ENCODE peak calls at places on chromosome 19, in eight cellular contexts. One of them, this sample, is unnamed.

GRCh38 chr19:7771072-7771471 is 8.0 kb downstream of the CLEC4M start:
- DNase-seq in IMR-90: no peak
- DNase-seq in bronchial epithelial cell: no peak
- DNase-seq in psoas muscle: no peak
- DNase-seq in fibroblast of the aortic adventitia: no peak
- DNase-seq in brain microvascular endothelial cell: no peak
- DNase-seq in left lung: no peak
- DNase-seq in adrenal gland: no peak
- DNase-seq in this sample: no peak

GRCh38 chr19:35084078-35084762 is 31.4 kb upstream of the FXYD3 start:
- DNase-seq in adrenal gland: no peak
- DNase-seq in bronchial epithelial cell: no peak
- DNase-seq in fibroblast of the aortic adventitia: no peak
- DNase-seq in brain microvascular endothelial cell: no peak
- DNase-seq in left lung: peak; percentile 49
- DNase-seq in psoas muscle: no peak
- DNase-seq in IMR-90: no peak
- DNase-seq in this sample: no peak

GRCh38 chr19:34985249-34986022 is 14.7 kb upstream of the GRAMD1A start:
- DNase-seq in brain microvascular endothelial cell: no peak
- DNase-seq in fibroblast of the aortic adventitia: peak; percentile 41
- DNase-seq in psoas muscle: peak; percentile 51
- DNase-seq in left lung: no peak
- DNase-seq in adrenal gland: no peak
- DNase-seq in IMR-90: peak; percentile 24
- DNase-seq in bronchial epithelial cell: peak; percentile 22
- DNase-seq in this sample: no peak

GRCh38 chr19:39352549-39353285 is 10.5 kb downstream of the SAMD4B start:
- DNase-seq in brain microvascular endothelial cell: no peak
- DNase-seq in adrenal gland: no peak
- DNase-seq in IMR-90: no peak
- DNase-seq in left lung: no peak
- DNase-seq in fibroblast of the aortic adventitia: peak; percentile 17
- DNase-seq in bronchial epithelial cell: no peak
- DNase-seq in psoas muscle: no peak
- DNase-seq in this sample: no peak

GRCh38 chr19:54551950-54552912 is 21.4 kb upstream of the LILRA2 start:
- DNase-seq in psoas muscle: peak; percentile 30
- DNase-seq in fibroblast of the aortic adventitia: no peak
- DNase-seq in brain microvascular endothelial cell: no peak
- DNase-seq in bronchial epithelial cell: no peak
- DNase-seq in left lung: peak; percentile 87
- DNase-seq in adrenal gland: peak; percentile 24
- DNase-seq in IMR-90: no peak
- DNase-seq in this sample: no peak

GRCh38 chr19:10655457-10656312 is 1.5 kb downstream of the ILF3 start:
- DNase-seq in psoas muscle: no peak
- DNase-seq in bronchial epithelial cell: peak; percentile 34
- DNase-seq in fibroblast of the aortic adventitia: peak; percentile 23
- DNase-seq in brain microvascular endothelial cell: peak; percentile 41
- DNase-seq in left lung: no peak
- DNase-seq in adrenal gland: no peak
- DNase-seq in IMR-90: peak; percentile 44
- DNase-seq in this sample: no peak

GRCh38 chr19:38445362-38445761 is 11.9 kb downstream of the RYR1 start:
- DNase-seq in brain microvascular endothelial cell: no peak
- DNase-seq in psoas muscle: no peak
- DNase-seq in bronchial epithelial cell: no peak
- DNase-seq in adrenal gland: no peak
- DNase-seq in fibroblast of the aortic adventitia: no peak
- DNase-seq in left lung: no peak
- DNase-seq in IMR-90: no peak
- DNase-seq in this sample: no peak

GRCh38 chr19:49845433-49845832 is 5.5 kb upstream of the PTOV1 start:
- DNase-seq in fibroblast of the aortic adventitia: no peak
- DNase-seq in left lung: no peak
- DNase-seq in brain microvascular endothelial cell: no peak
- DNase-seq in adrenal gland: no peak
- DNase-seq in bronchial epithelial cell: no peak
- DNase-seq in IMR-90: peak; percentile 42
- DNase-seq in psoas muscle: no peak
- DNase-seq in this sample: no peak

GRCh38 chr19:14494910-14495677 is 833 bp downstream of the GIPC1 start:
- DNase-seq in left lung: no peak
- DNase-seq in fibroblast of the aortic adventitia: no peak
- DNase-seq in brain microvascular endothelial cell: no peak
- DNase-seq in adrenal gland: no peak
- DNase-seq in IMR-90: no peak
- DNase-seq in psoas muscle: no peak
- DNase-seq in bronchial epithelial cell: peak; percentile 70
- DNase-seq in this sample: no peak

GRCh38 chr19:19053508-19054314 is 10.1 kb upstream of the SLC25A42 start:
- DNase-seq in adrenal gland: peak; percentile 81
- DNase-seq in psoas muscle: peak; percentile 78
- DNase-seq in bronchial epithelial cell: no peak
- DNase-seq in brain microvascular endothelial cell: peak; percentile 6
- DNase-seq in left lung: peak; percentile 81
- DNase-seq in IMR-90: peak; percentile 48
- DNase-seq in fibroblast of the aortic adventitia: peak; percentile 61
- DNase-seq in this sample: no peak

GRCh38 chr19:36489920-36490415 is 607 bp upstream of the ZNF566 start:
- DNase-seq in fibroblast of the aortic adventitia: peak; percentile 97
- DNase-seq in adrenal gland: peak; percentile 88
- DNase-seq in brain microvascular endothelial cell: peak; percentile 96
- DNase-seq in psoas muscle: no peak
- DNase-seq in bronchial epithelial cell: no peak
- DNase-seq in left lung: peak; percentile 87
- DNase-seq in IMR-90: peak; percentile 95
- DNase-seq in this sample: peak; percentile 88

GRCh38 chr19:4525563-4526002 is 7.3 kb upstream of the PLIN4 start:
- DNase-seq in psoas muscle: no peak
- DNase-seq in adrenal gland: no peak
- DNase-seq in brain microvascular endothelial cell: no peak
- DNase-seq in left lung: no peak
- DNase-seq in IMR-90: no peak
- DNase-seq in bronchial epithelial cell: no peak
- DNase-seq in fibroblast of the aortic adventitia: no peak
- DNase-seq in this sample: no peak

GRCh38 chr19:48568345-48568886 is 16.4 kb downstream of the SULT2B1 start:
- DNase-seq in adrenal gland: peak; percentile 92
- DNase-seq in psoas muscle: peak; percentile 93
- DNase-seq in bronchial epithelial cell: peak; percentile 85
- DNase-seq in left lung: peak; percentile 91
- DNase-seq in IMR-90: peak; percentile 88
- DNase-seq in brain microvascular endothelial cell: peak; percentile 70
- DNase-seq in fibroblast of the aortic adventitia: peak; percentile 93
- DNase-seq in this sample: peak; percentile 86

GRCh38 chr19:57708641-57709354 is at the start of gene ZNF154:
- DNase-seq in IMR-90: peak; percentile 67
- DNase-seq in bronchial epithelial cell: peak; percentile 41
- DNase-seq in fibroblast of the aortic adventitia: peak; percentile 66
- DNase-seq in psoas muscle: peak; percentile 18
- DNase-seq in adrenal gland: peak; percentile 66
- DNase-seq in brain microvascular endothelial cell: peak; percentile 80
- DNase-seq in left lung: peak; percentile 84
- DNase-seq in this sample: peak; percentile 44

GRCh38 chr19:34484328-34484727 is 2.8 kb downstream of the WTIP start:
- DNase-seq in brain microvascular endothelial cell: no peak
- DNase-seq in bronchial epithelial cell: no peak
- DNase-seq in psoas muscle: no peak
- DNase-seq in IMR-90: no peak
- DNase-seq in fibroblast of the aortic adventitia: no peak
- DNase-seq in adrenal gland: no peak
- DNase-seq in left lung: peak; percentile 61
- DNase-seq in this sample: no peak

GRCh38 chr19:18446145-18446810 is 8.3 kb upstream of the ISYNA1 start:
- DNase-seq in brain microvascular endothelial cell: no peak
- DNase-seq in adrenal gland: no peak
- DNase-seq in fibroblast of the aortic adventitia: no peak
- DNase-seq in IMR-90: no peak
- DNase-seq in bronchial epithelial cell: no peak
- DNase-seq in left lung: no peak
- DNase-seq in psoas muscle: no peak
- DNase-seq in this sample: no peak

GRCh38 chr19:33946535-33947323 is 150.1 kb downstream of the KCTD15 start:
- DNase-seq in brain microvascular endothelial cell: no peak
- DNase-seq in IMR-90: no peak
- DNase-seq in psoas muscle: no peak
- DNase-seq in adrenal gland: no peak
- DNase-seq in bronchial epithelial cell: no peak
- DNase-seq in left lung: no peak
- DNase-seq in fibroblast of the aortic adventitia: no peak
- DNase-seq in this sample: no peak

GRCh38 chr19:14072535-14073231 is at the start of gene MISP3:
- DNase-seq in left lung: peak; percentile 93
- DNase-seq in bronchial epithelial cell: no peak
- DNase-seq in adrenal gland: peak; percentile 61
- DNase-seq in fibroblast of the aortic adventitia: peak; percentile 22
- DNase-seq in brain microvascular endothelial cell: no peak
- DNase-seq in psoas muscle: peak; percentile 62
- DNase-seq in IMR-90: no peak
- DNase-seq in this sample: no peak

GRCh38 chr19:6774821-6775707 is 2.6 kb downstream of the VAV1 start:
- DNase-seq in bronchial epithelial cell: no peak
- DNase-seq in brain microvascular endothelial cell: no peak
- DNase-seq in adrenal gland: no peak
- DNase-seq in psoas muscle: no peak
- DNase-seq in fibroblast of the aortic adventitia: peak; percentile 10
- DNase-seq in left lung: peak; percentile 43
- DNase-seq in IMR-90: no peak
- DNase-seq in this sample: no peak

GRCh38 chr19:46373573-46374359 is 26.9 kb downstream of the PPP5C start:
- DNase-seq in IMR-90: peak; percentile 50
- DNase-seq in adrenal gland: peak; percentile 78
- DNase-seq in brain microvascular endothelial cell: peak; percentile 68
- DNase-seq in left lung: peak; percentile 93
- DNase-seq in psoas muscle: peak; percentile 69
- DNase-seq in fibroblast of the aortic adventitia: peak; percentile 28
- DNase-seq in bronchial epithelial cell: peak; percentile 98
- DNase-seq in this sample: peak; percentile 56

GRCh38 chr19:46371371-46371901 is 24.5 kb downstream of the PPP5C start:
- DNase-seq in adrenal gland: peak; percentile 30
- DNase-seq in left lung: peak; percentile 45
- DNase-seq in fibroblast of the aortic adventitia: no peak
- DNase-seq in psoas muscle: no peak
- DNase-seq in bronchial epithelial cell: peak; percentile 24
- DNase-seq in IMR-90: peak; percentile 28
- DNase-seq in brain microvascular endothelial cell: no peak
- DNase-seq in this sample: no peak

GRCh38 chr19:46374526-46375475 is 27.9 kb downstream of the PPP5C start:
- DNase-seq in adrenal gland: peak; percentile 16
- DNase-seq in psoas muscle: no peak
- DNase-seq in left lung: peak; percentile 16
- DNase-seq in fibroblast of the aortic adventitia: no peak
- DNase-seq in IMR-90: no peak
- DNase-seq in bronchial epithelial cell: no peak
- DNase-seq in brain microvascular endothelial cell: no peak
- DNase-seq in this sample: no peak

GRCh38 chr19:46369817-46370216 is 22.9 kb downstream of the PPP5C start:
- DNase-seq in IMR-90: peak; percentile 38
- DNase-seq in brain microvascular endothelial cell: no peak
- DNase-seq in left lung: peak; percentile 8
- DNase-seq in psoas muscle: no peak
- DNase-seq in adrenal gland: peak; percentile 8
- DNase-seq in bronchial epithelial cell: peak; percentile 92
- DNase-seq in fibroblast of the aortic adventitia: no peak
- DNase-seq in this sample: no peak

GRCh38 chr19:46372901-46373572 is 26.1 kb downstream of the PPP5C start:
- DNase-seq in IMR-90: no peak
- DNase-seq in fibroblast of the aortic adventitia: peak; percentile 41
- DNase-seq in adrenal gland: peak; percentile 40
- DNase-seq in psoas muscle: no peak
- DNase-seq in bronchial epithelial cell: peak; percentile 92
- DNase-seq in brain microvascular endothelial cell: peak; percentile 18
- DNase-seq in left lung: peak; percentile 69
- DNase-seq in this sample: no peak
- H3K4me3 ChIP-seq in IMR-90: no peak overlapping the region
- H3K4me3 ChIP-seq in fibroblast of the aortic adventitia: no peak overlapping the region
- H3K4me3 ChIP-seq in adrenal gland: no peak overlapping the region
- H3K4me3 ChIP-seq in psoas muscle: no peak overlapping the region
- H3K4me3 ChIP-seq in bronchial epithelial cell: peak overlapping the region; percentile 9
- H3K4me3 ChIP-seq in brain microvascular endothelial cell: no peak overlapping the region
- H3K4me3 ChIP-seq in left lung: no peak overlapping the region
- H3K4me3 ChIP-seq in this sample: no peak overlapping the region

DNA sequence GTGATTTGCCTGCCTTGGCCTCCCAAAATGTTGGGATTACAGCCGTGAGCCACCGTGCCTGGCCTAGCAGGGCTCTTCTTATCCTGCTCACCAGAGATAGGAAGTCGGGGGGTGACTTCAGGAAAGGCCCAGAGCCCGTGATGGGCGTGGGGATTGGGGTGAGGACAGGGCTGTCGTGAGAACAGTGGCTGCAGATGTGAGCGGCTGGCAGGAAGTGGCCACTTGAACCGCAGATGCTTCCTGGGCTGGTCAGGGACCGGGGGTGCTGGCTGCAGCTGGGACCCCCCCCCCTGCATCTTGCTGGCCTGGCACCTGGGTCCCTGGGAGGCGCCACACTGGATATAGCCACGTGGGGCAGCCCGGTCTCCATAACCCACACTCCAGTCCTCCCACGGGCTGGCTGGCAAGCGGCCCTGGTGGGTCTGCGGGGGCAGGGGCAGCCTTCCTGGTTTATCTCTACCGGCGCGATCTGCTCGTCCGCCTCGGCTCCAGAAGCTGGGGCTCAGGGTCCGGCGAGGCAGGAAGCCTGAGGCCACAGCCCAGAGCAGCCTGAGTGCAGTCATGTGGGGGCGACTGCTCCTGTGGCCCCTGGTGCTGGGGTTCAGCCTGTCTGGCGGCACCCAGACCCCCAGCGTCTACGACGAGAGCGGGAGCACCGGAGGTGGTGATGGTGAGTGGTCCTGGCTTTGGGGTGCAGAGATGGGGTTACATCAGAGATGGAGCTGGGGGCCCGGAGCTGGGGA is at the start of gene F2RL3:
- DNase-seq in brain microvascular endothelial cell: peak; percentile 40
- DNase-seq in left lung: peak; percentile 75
- DNase-seq in adrenal gland: no peak
- DNase-seq in bronchial epithelial cell: no peak
- DNase-seq in fibroblast of the aortic adventitia: no peak
- DNase-seq in psoas muscle: peak; percentile 55
- DNase-seq in IMR-90: peak; percentile 22
- DNase-seq in this sample: no peak
- H3K4me3 ChIP-seq in brain microvascular endothelial cell: no peak within 1 kb of the TSS
- H3K4me3 ChIP-seq in left lung: no peak within 1 kb of the TSS
- H3K4me3 ChIP-seq in adrenal gland: no peak within 1 kb of the TSS
- H3K4me3 ChIP-seq in bronchial epithelial cell: no peak within 1 kb of the TSS
- H3K4me3 ChIP-seq in fibroblast of the aortic adventitia: no peak within 1 kb of the TSS
- H3K4me3 ChIP-seq in psoas muscle: peak within 1 kb of the TSS; percentile 36
- H3K4me3 ChIP-seq in IMR-90: no peak within 1 kb of the TSS
- H3K4me3 ChIP-seq in this sample: no peak within 1 kb of the TSS

GRCh38 chr19:1690570-1691307 is 38.3 kb upstream of the TCF3 start:
- DNase-seq in brain microvascular endothelial cell: no peak
- DNase-seq in IMR-90: no peak
- DNase-seq in bronchial epithelial cell: peak; percentile 25
- DNase-seq in psoas muscle: no peak
- DNase-seq in adrenal gland: peak; percentile 52
- DNase-seq in left lung: no peak
- DNase-seq in fibroblast of the aortic adventitia: no peak
- DNase-seq in this sample: no peak
- H3K4me3 ChIP-seq in brain microvascular endothelial cell: no peak overlapping the region
- H3K4me3 ChIP-seq in IMR-90: no peak overlapping the region
- H3K4me3 ChIP-seq in bronchial epithelial cell: no peak overlapping the region
- H3K4me3 ChIP-seq in psoas muscle: no peak overlapping the region
- H3K4me3 ChIP-seq in adrenal gland: no peak overlapping the region
- H3K4me3 ChIP-seq in left lung: no peak overlapping the region
- H3K4me3 ChIP-seq in fibroblast of the aortic adventitia: no peak overlapping the region
- H3K4me3 ChIP-seq in this sample: no peak overlapping the region

GRCh38 chr19:610071-610800 is 20.6 kb downstream of the HCN2 start:
- DNase-seq in brain microvascular endothelial cell: no peak
- DNase-seq in left lung: no peak
- DNase-seq in fibroblast of the aortic adventitia: no peak
- DNase-seq in psoas muscle: no peak
- DNase-seq in adrenal gland: no peak
- DNase-seq in IMR-90: no peak
- DNase-seq in bronchial epithelial cell: no peak
- DNase-seq in this sample: no peak
- H3K4me3 ChIP-seq in brain microvascular endothelial cell: no peak overlapping the region
- H3K4me3 ChIP-seq in left lung: no peak overlapping the region
- H3K4me3 ChIP-seq in fibroblast of the aortic adventitia: no peak overlapping the region
- H3K4me3 ChIP-seq in psoas muscle: peak overlapping the region; percentile 25
- H3K4me3 ChIP-seq in adrenal gland: no peak overlapping the region
- H3K4me3 ChIP-seq in IMR-90: no peak overlapping the region
- H3K4me3 ChIP-seq in bronchial epithelial cell: no peak overlapping the region
- H3K4me3 ChIP-seq in this sample: no peak overlapping the region

This sample was measured in retinal pigment epithelial cell.